ENCODE peak calls at places on chromosomes 7 and 10, in ten cellular contexts. P is astrocyte of the spinal cord, E is lower lobe of right lung, Y is mammary epithelial cell, C is endodermal cell, W is thoracic aorta, B is pancreas, O is GM06990, K is astrocyte, R is fibroblast of the aortic adventitia. L is an unnamed sample.

GRCh38 chr10:105063796-105064195 is 422.7 kb downstream of the SORCS3 start:
- DNase-seq in P (peak), E (no peak), Y (peak), C (peak), W (no peak), B (peak), O (no peak), K (peak), R (peak), L (peak)

GRCh38 chr7:107999814-108000560 is 3.0 kb downstream of the LAMB1 start:
- DNase-seq in P (peak), E (no peak), Y (peak), C (no peak), W (no peak), B (no peak), O (no peak), K (peak), R (peak), L (no peak)

GRCh38 chr10:86769991-86770390 is 13.6 kb downstream of the BMPR1A start:
- DNase-seq in P (no peak), E (no peak), Y (no peak), C (peak), W (no peak), B (no peak), O (no peak), K (no peak), R (no peak), L (no peak)

GRCh38 chr7:803243-803635 is 29.0 kb upstream of the SUN1 start:
- DNase-seq in P (no peak), E (no peak), Y (no peak), C (no peak), W (no peak), B (no peak), O (no peak), K (no peak), R (no peak), L (no peak)

GRCh38 chr10:5861269-5862031 is 28.2 kb downstream of the ANKRD16 start:
- DNase-seq in P (peak), E (no peak), Y (peak), C (no peak), W (no peak), B (no peak), O (no peak), K (peak), R (peak), L (peak)

GRCh38 chr7:116501425-116502167 is 2.1 kb downstream of the CAV2 start:
- DNase-seq in P (no peak), E (no peak), Y (peak), C (no peak), W (no peak), B (peak), O (no peak), K (peak), R (peak), L (peak)

GRCh38 chr10:75266945-75267344 is 31.2 kb upstream of the COMTD1 start:
- DNase-seq in P (no peak), E (no peak), Y (no peak), C (no peak), W (no peak), B (no peak), O (no peak), K (no peak), R (no peak), L (no peak)

GRCh38 chr7:150399861-150400778 is 21.0 kb downstream of the ZNF775 start:
- DNase-seq in P (no peak), E (no peak), Y (peak), C (peak), W (no peak), B (no peak), O (no peak), K (peak), R (peak), L (peak)

GRCh38 chr10:110535958-110536891 is 31.3 kb upstream of the SMC3 start:
- DNase-seq in P (peak), E (peak), Y (peak), C (peak), W (no peak), B (no peak), O (peak), K (peak), R (peak), L (peak)

GRCh38 chr7:40197527-40197926 is 62.7 kb downstream of the SUGCT start:
- DNase-seq in P (no peak), E (no peak), Y (no peak), C (no peak), W (no peak), B (no peak), O (no peak), K (no peak), R (no peak), L (no peak)

GRCh38 chr10:71985542-71986250 is 21.5 kb downstream of the CHST3 start:
- DNase-seq in P (peak), E (peak), Y (no peak), C (no peak), W (no peak), B (no peak), O (peak), K (peak), R (peak), L (no peak)

GRCh38 chr10:4344544-4344994 is 481.4 kb upstream of the AKR1E2 start:
- DNase-seq in P (peak), E (peak), Y (peak), C (peak), W (peak), B (no peak), O (no peak), K (peak), R (peak), L (peak)

DNA sequence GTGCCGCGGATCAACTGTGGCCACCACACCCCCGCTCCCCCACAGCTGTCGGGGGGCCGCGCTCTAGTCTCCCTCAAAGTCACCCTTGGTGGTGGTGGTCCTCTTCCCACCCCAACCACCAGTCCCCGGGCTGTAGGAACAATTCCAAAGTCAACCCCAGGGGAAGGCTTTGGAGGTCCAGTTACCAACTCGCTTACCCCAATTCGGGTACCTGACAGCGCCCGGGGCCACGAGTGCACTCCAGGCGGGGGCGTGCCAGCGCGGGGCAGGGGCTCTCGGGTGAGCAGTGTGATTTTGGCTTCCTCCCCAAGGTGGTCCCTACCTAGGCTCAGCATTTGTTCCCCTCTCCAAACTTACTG is 584 bp upstream of the ZMIZ1 start:
- DNase-seq in P (no peak), E (no peak), Y (no peak), C (no peak), W (no peak), B (peak), O (no peak), K (no peak), R (no peak), L (no peak)
- TF ChIP-seq CTCF in P (no peak), E (no peak), Y (no peak), C (no peak), W (peak), B (no peak), O (peak), K (no peak), R (no peak), L (no peak)

GRCh38 chr7:16515785-16516685 is 10.6 kb upstream of the LRRC72 start:
- DNase-seq in P (no peak), E (no peak), Y (no peak), C (no peak), W (no peak), B (no peak), O (no peak), K (no peak), R (no peak), L (no peak)
- H3K4me3 ChIP-seq in P (no peak), E (no peak), Y (no peak), C (no peak), W (no peak), B (no peak), O (no peak), K (no peak), R (no peak), L (no peak)

DNA sequence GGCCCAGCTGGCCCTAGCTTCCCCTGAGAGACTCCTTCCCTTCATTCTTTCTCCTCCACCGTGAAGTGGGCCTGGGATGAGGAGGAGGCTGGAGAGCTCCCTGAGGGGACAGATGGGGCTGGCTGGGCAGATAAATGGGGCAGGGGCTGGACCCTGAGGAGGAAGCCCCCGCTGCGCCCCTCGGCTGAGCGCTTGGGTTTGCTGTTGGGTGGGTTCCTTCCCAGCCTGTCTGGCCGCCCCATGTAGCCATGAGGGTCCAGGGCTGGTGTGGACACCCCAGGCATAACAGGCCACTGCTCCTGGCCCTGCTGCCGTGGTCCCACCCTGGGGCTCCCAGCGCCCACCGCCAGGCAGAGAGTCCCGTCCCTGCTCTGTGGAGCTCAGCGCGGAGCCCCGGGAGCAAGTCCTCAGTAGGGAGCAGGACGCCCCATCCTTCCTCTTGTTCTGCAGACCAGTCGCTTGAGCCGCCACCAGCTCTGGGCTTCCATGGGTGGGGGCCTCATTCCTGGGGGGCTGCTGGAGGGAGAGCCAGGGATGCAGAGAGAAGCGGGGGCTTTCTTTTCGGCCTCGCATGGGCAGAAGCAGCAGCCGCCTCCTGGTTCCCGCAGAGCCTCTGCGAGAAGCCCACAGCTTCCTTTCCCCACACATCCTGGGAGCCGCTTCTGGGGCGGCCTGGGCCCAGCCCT is 266.4 kb upstream of the TCERG1L start:
- DNase-seq in P (no peak), E (no peak), Y (no peak), C (peak), W (no peak), B (no peak), O (no peak), K (no peak), R (no peak), L (no peak)
- TF ChIP-seq CTCF in P (no peak), E (no peak), Y (no peak), C (no peak), W (no peak), B (no peak), O (no peak), K (no peak), R (no peak), L (no peak)

GRCh38 chr10:652226-652625 is 37.2 kb downstream of the DIP2C start:
- DNase-seq in P (no peak), E (no peak), Y (no peak), C (peak), W (no peak), B (no peak), O (no peak), K (no peak), R (no peak), L (no peak)

GRCh38 chr10:649798-650690 is 39.4 kb downstream of the DIP2C start:
- DNase-seq in P (no peak), E (no peak), Y (no peak), C (peak), W (no peak), B (peak), O (no peak), K (no peak), R (no peak), L (no peak)

GRCh38 chr10:650691-651615 is 38.5 kb downstream of the DIP2C start:
- DNase-seq in P (no peak), E (no peak), Y (no peak), C (peak), W (no peak), B (no peak), O (no peak), K (peak), R (no peak), L (no peak)

GRCh38 chr10:651700-652099 is 37.8 kb downstream of the DIP2C start:
- DNase-seq in P (no peak), E (no peak), Y (no peak), C (peak), W (no peak), B (no peak), O (no peak), K (no peak), R (no peak), L (no peak)

GRCh38 chr10:649445-649797 is 40.0 kb downstream of the DIP2C start:
- DNase-seq in P (no peak), E (no peak), Y (no peak), C (no peak), W (no peak), B (no peak), O (no peak), K (no peak), R (no peak), L (no peak)
- H3K4me3 ChIP-seq in P (no peak), E (no peak), Y (no peak), C (no peak), W (peak), B (peak), O (no peak), K (no peak), R (no peak), L (no peak)

DNA sequence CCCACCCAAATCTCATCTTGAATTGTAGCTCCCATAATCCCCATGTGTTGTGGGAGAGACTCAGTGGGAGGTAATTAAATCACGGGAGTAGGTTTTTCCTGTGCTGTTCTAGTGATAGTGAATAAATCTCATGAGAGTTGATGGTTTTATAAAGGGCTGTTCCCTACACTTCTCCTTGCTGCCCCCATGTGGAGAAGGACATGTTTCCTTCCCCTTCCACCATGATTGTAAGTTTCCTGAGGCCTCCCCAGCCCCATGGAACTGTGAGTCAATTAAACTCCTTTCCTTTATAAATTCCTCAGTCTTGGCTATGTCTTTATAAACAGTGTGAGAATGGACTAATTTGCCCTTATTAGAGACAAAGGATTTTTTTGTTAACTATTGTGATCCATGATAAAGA is 48.5 kb upstream of the MKX start:
- DNase-seq in P (no peak), E (no peak), Y (no peak), C (peak), W (no peak), B (no peak), O (no peak), K (no peak), R (no peak), L (peak)
- TF ChIP-seq CTCF in P (no peak), E (no peak), Y (peak), C (peak), W (no peak), B (no peak), O (peak), K (no peak), R (peak), L (peak)

L was measured in epithelial cell of esophagus.